ENCODE peak calls at places on chromosomes 12 and 14, in four cellular contexts. H, E, V and C are unnamed samples.
A peak's percentile ranks its signal among the peaks of the same experiment; 100 is the strongest.

GRCh38 chr14:98700748-98701147 is 571.2 kb downstream of the BCL11B start:
- DNase-seq in H (no peak), E (no peak), V (no peak), C (no peak)

GRCh38 chr12:38689704-38690103 is 215.7 kb downstream of the CPNE8 start:
- DNase-seq in H (no peak), E (no peak), V (no peak), C (no peak)

GRCh38 chr12:127162902-127163301 is 1104.1 kb upstream of the TMEM132C start:
- DNase-seq in H (peak; percentile 22), E (no peak), V (no peak), C (peak; percentile 16)

GRCh38 chr14:69617796-69618195 is 6.4 kb downstream of the SUSD6 start:
- DNase-seq in H (no peak), E (no peak), V (no peak), C (no peak)

GRCh38 chr14:69335421-69335820 is 62.7 kb downstream of the ERH start:
- DNase-seq in H (no peak), E (no peak), V (no peak), C (no peak)

GRCh38 chr14:63654346-63654745 is 12.7 kb upstream of the WDR89 start:
- DNase-seq in H (no peak), E (no peak), V (no peak), C (no peak)

GRCh38 chr14:99320105-99320572 is 48.1 kb upstream of the BCL11B start:
- DNase-seq in H (peak; percentile 83), E (peak; percentile 85), V (peak; percentile 29), C (peak; percentile 39)

GRCh38 chr12:27285395-27285794 is 41.3 kb downstream of the STK38L start:
- DNase-seq in H (no peak), E (no peak), V (no peak), C (no peak)

GRCh38 chr12:165862-166368 is 48.0 kb downstream of the SLC6A12 start:
- DNase-seq in H (no peak), E (no peak), V (no peak), C (no peak)

GRCh38 chr14:64778114-64778754 is 74.0 kb downstream of the PLEKHG3 start:
- DNase-seq in H (no peak), E (no peak), V (no peak), C (no peak)

GRCh38 chr12:12546314-12546772 is 16.3 kb downstream of the DUSP16 start:
- DNase-seq in H (no peak), E (no peak), V (peak; percentile 99), C (no peak)
- TF ChIP-seq ATF3 in H (no peak), E (no peak), V (peak; percentile 41), C (no peak)

GRCh38 chr12:25053021-25053271 is 104.0 kb upstream of the BCAT1 start:
- DNase-seq in H (no peak), E (no peak), V (no peak), C (no peak)

GRCh38 chr12:25051171-25051570 is 102.3 kb upstream of the BCAT1 start:
- DNase-seq in H (no peak), E (no peak), V (no peak), C (no peak)

GRCh38 chr12:25054076-25054782 is 105.3 kb upstream of the BCAT1 start:
- DNase-seq in H (no peak), E (no peak), V (no peak), C (no peak)

GRCh38 chr12:25052191-25053020 is 103.5 kb upstream of the BCAT1 start:
- DNase-seq in H (no peak), E (no peak), V (peak; percentile 45), C (peak; percentile 93)

GRCh38 chr12:25051583-25052190 is 102.8 kb upstream of the BCAT1 start:
- DNase-seq in H (no peak), E (no peak), V (no peak), C (peak; percentile 84)
- TF ChIP-seq TCF7 in H (no peak), E (no peak), V (no peak), C (no peak)

GRCh38 chr12:89245090-89245489 is 107.2 kb downstream of the DUSP6 start:
- DNase-seq in H (no peak), E (no peak), V (no peak), C (no peak)
- TF ChIP-seq ATF3 in H (no peak), E (no peak), V (no peak), C (no peak)

DNA sequence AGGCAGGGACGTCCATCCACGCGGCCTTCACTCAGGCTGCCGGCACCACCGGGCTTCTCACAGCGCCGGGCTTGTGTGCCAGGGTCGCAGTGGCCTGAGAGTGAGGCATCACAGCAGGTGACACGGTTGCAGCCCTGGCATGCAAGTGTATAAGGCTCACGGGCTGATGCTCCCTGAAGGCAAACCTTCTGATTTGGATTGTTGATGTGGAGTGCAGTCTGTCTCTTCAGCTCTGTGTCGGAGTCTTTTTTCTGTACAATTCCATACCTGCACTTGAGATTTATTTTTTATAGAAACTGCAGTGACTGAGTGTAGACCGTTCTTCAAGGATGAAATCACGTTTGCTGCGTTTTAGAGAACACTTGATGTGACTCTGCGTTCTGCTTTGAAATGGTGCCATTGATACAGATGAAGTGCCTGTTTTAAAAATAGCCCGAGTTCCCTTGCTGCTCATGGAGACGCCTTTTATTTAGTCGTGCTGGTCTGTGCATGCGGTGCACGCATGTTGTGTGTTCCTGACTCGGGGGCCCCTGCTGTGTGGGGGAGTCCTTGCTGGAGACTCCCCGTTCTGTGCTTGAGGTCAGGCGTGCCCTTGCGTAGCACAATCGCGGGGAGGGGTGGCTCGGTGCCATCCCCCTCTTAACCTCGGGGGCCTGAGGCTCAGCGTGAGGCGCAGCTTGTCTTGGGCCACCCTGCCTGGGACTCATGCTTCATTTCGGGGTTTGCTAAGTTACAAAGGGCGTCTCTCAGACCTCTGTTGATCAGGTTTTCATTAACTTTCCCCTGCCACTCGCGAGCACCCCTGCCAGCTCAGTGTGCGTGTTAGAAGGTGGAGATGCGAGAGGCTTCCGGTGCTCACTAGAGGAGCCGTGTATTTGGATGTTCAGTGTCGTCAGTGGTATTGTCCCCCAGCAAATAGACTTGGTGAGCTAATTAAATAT is 21.6 kb upstream of the AMN start:
- DNase-seq in H (no peak), E (no peak), V (no peak), C (no peak)
- TF ChIP-seq TCF7 in H (no peak), E (no peak), V (no peak), C (no peak)

GRCh38 chr12:89895591-89895990 is 187.0 kb upstream of the ATP2B1 start:
- DNase-seq in H (no peak), E (no peak), V (no peak), C (no peak)
- TF ChIP-seq ATF3 in H (no peak), E (no peak), V (no peak), C (no peak)

GRCh38 chr14:56278383-56278782 is 160.2 kb downstream of the PELI2 start:
- DNase-seq in H (no peak), E (no peak), V (no peak), C (no peak)

GRCh38 chr14:56273151-56273550 is 154.9 kb downstream of the PELI2 start:
- DNase-seq in H (no peak), E (no peak), V (no peak), C (no peak)

GRCh38 chr14:56273949-56274348 is 155.7 kb downstream of the PELI2 start:
- DNase-seq in H (no peak), E (no peak), V (no peak), C (no peak)

GRCh38 chr14:56271988-56272387 is 153.8 kb downstream of the PELI2 start:
- DNase-seq in H (no peak), E (no peak), V (no peak), C (no peak)

DNA sequence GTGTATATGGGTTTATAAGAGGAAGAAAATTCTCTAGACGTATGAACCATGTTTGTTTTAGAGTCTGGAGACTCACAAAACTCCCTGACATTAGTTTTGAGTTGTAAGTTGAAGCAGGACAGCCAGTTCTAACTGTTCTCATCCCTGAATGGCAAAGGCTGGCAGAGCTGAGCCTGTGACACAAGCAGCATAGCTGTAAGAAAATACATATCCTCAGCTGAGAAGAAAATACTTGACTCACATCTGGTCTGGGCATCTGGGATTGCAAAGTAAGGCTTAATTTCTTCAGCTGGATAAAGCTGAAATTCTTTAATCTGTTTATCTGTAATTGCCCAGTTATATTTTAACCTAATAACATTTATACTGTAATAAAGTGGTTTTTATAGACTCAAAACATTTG is 156.3 kb downstream of the PELI2 start:
- DNase-seq in H (no peak), E (no peak), V (no peak), C (no peak)
- TF ChIP-seq TCF7 in H (no peak), E (no peak), V (no peak), C (no peak)